ENCODE peak calls at places on chromosomes 16 and 17, in eight cellular contexts. B, Z, E, M, K, C, X and G are unnamed samples.

GRCh38 chr17:29667969-29668368 is 45.3 kb upstream of the CORO6 start:
- DNase-seq in B (no peak), Z (no peak), E (no peak), M (no peak), K (no peak), C (no peak), X (peak; percentile 56), G (no peak)

GRCh38 chr16:89764711-89765201 is 43.4 kb downstream of the ZNF276 start:
- DNase-seq in B (peak; percentile 41), Z (peak; percentile 21), E (no peak), M (no peak), K (peak; percentile 86), C (peak; percentile 85), X (peak; percentile 39), G (peak; percentile 76)

GRCh38 chr17:14494161-14494560 is 193.3 kb downstream of the HS3ST3B1 start:
- DNase-seq in B (no peak), Z (no peak), E (no peak), M (no peak), K (no peak), C (no peak), X (no peak), G (no peak)

GRCh38 chr16:4263504-4264436 is 9.1 kb downstream of the TFAP4 start:
- DNase-seq in B (peak; percentile 86), Z (peak; percentile 80), E (peak; percentile 86), M (peak; percentile 12), K (peak; percentile 47), C (peak; percentile 66), X (peak; percentile 86), G (peak; percentile 59)

GRCh38 chr16:17858061-17858460 is 387.3 kb upstream of the XYLT1 start:
- DNase-seq in B (no peak), Z (no peak), E (no peak), M (no peak), K (no peak), C (no peak), X (no peak), G (no peak)

GRCh38 chr17:56142325-56142724 is 10.9 kb upstream of the ANKFN1 start:
- DNase-seq in B (no peak), Z (no peak), E (peak; percentile 95), M (no peak), K (no peak), C (no peak), X (no peak), G (no peak)

GRCh38 chr16:11583171-11583570 is 3.5 kb downstream of the LITAF start:
- DNase-seq in B (no peak), Z (no peak), E (peak; percentile 72), M (no peak), K (no peak), C (no peak), X (no peak), G (peak; percentile 7)

GRCh38 chr16:57826040-57826434 is 23.7 kb upstream of the KIFC3 start:
- DNase-seq in B (no peak), Z (no peak), E (no peak), M (no peak), K (no peak), C (no peak), X (no peak), G (no peak)

GRCh38 chr17:2008332-2009126 is 16.6 kb downstream of the RTN4RL1 start:
- DNase-seq in B (no peak), Z (no peak), E (no peak), M (no peak), K (no peak), C (peak; percentile 62), X (no peak), G (no peak)

GRCh38 chr17:66711936-66712335 is 123.0 kb upstream of the CACNG5 start:
- DNase-seq in B (no peak), Z (peak; percentile 71), E (no peak), M (no peak), K (peak; percentile 69), C (peak; percentile 84), X (no peak), G (no peak)

GRCh38 chr17:10471853-10472252 is 2.5 kb upstream of the MYH4 start:
- DNase-seq in B (no peak), Z (no peak), E (peak; percentile 3), M (no peak), K (no peak), C (no peak), X (no peak), G (no peak)

GRCh38 chr16:8199390-8199789 is 390.9 kb downstream of the TMEM114 start:
- DNase-seq in B (no peak), Z (no peak), E (no peak), M (no peak), K (no peak), C (no peak), X (no peak), G (no peak)

GRCh38 chr17:75561927-75562603 is 25.5 kb upstream of the MYO15B start:
- DNase-seq in B (no peak), Z (no peak), E (no peak), M (no peak), K (peak; percentile 46), C (no peak), X (no peak), G (peak; percentile 81)

GRCh38 chr16:69108069-69108904 is 2.8 kb downstream of the HAS3 start:
- DNase-seq in B (no peak), Z (no peak), E (no peak), M (no peak), K (no peak), C (no peak), X (no peak), G (no peak)

GRCh38 chr17:50149425-50150353 is 788 bp downstream of the PPP1R9B start:
- DNase-seq in B (no peak), Z (no peak), E (peak; percentile 48), M (no peak), K (peak; percentile 77), C (peak; percentile 74), X (peak; percentile 64), G (peak; percentile 73)

GRCh38 chr17:38417210-38417951 is 10.9 kb upstream of the ARHGAP23 start:
- DNase-seq in B (peak; percentile 94), Z (no peak), E (no peak), M (no peak), K (no peak), C (no peak), X (no peak), G (no peak)

GRCh38 chr16:116015-116414 is 22.5 kb downstream of the NPRL3 start:
- DNase-seq in B (no peak), Z (no peak), E (no peak), M (no peak), K (no peak), C (no peak), X (no peak), G (no peak)

GRCh38 chr17:6444573-6445335 is 499 bp downstream of the PIMREG start:
- DNase-seq in B (no peak), Z (no peak), E (no peak), M (no peak), K (no peak), C (no peak), X (no peak), G (no peak)

GRCh38 chr16:68283840-68284595 is 19.7 kb downstream of the SLC7A6 start:
- DNase-seq in B (peak; percentile 78), Z (peak; percentile 63), E (no peak), M (no peak), K (no peak), C (no peak), X (peak; percentile 59), G (no peak)

GRCh38 chr17:72516772-72517399 is 396.1 kb downstream of the SOX9 start:
- DNase-seq in B (peak; percentile 66), Z (peak; percentile 34), E (no peak), M (no peak), K (no peak), C (no peak), X (peak; percentile 41), G (no peak)

GRCh38 chr17:80358131-80358530 is 56.8 kb upstream of the ENDOV start:
- DNase-seq in B (no peak), Z (no peak), E (no peak), M (no peak), K (no peak), C (no peak), X (no peak), G (no peak)

GRCh38 chr17:68293490-68294195 is 2.3 kb downstream of the ARSG start:
- DNase-seq in B (no peak), Z (no peak), E (no peak), M (no peak), K (no peak), C (no peak), X (no peak), G (no peak)

GRCh38 chr16:27472091-27473020 is 70.4 kb downstream of the IL21R start:
- DNase-seq in B (no peak), Z (no peak), E (no peak), M (no peak), K (no peak), C (no peak), X (no peak), G (no peak)
- TF ChIP-seq POLR2A in B (no peak), Z (no peak), E (no peak), M (no peak), K (no peak), C (no peak), X (no peak), G (no peak)

GRCh38 chr16:49276646-49277385 is 4.8 kb downstream of the CBLN1 start:
- DNase-seq in B (no peak), Z (no peak), E (no peak), M (no peak), K (no peak), C (no peak), X (no peak), G (no peak)
- H3K27me3 ChIP-seq in B (no peaks in the 10 kb centered on the region), Z (peaks cover 89% of the 10 kb centered on the region), E (peaks cover 56% of the 10 kb centered on the region), M (peaks cover 23% of the 10 kb centered on the region), K (peaks cover 53% of the 10 kb centered on the region), C (peaks cover 97% of the 10 kb centered on the region), X (peaks cover 83% of the 10 kb centered on the region), G (peaks cover 42% of the 10 kb centered on the region)

DNA sequence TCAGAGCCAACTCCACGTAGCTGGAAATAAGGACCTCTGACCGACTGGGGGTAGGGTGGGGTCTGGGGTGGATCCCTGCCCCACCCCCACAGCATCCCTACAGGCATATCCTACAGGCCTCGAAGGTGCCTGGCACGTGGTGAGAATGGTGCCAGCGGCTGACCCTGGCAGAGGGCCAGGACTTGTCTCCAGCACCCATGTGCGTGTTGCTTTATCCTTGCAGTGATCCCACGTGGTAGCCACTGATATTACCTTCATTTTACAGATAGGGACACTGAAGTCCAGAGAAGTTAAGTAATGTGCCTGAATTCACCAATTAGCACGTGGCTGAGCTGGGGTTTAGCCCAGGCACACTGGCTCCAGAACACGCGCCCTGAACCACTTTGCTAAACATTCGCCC is 8.3 kb downstream of the ITGAD start:
- DNase-seq in B (no peak), Z (no peak), E (no peak), M (no peak), K (no peak), C (no peak), X (no peak), G (no peak)
- H3K27ac ChIP-seq in B (no peak overlapping the region), Z (no peak overlapping the region), E (no peak overlapping the region), M (no peak overlapping the region), K (no peak overlapping the region), C (no peak overlapping the region), X (no peak overlapping the region), G (no peak overlapping the region)

GRCh38 chr16:67226804-67227566 is at the start of gene TMEM208:
- DNase-seq in B (peak; percentile 99), Z (peak; percentile 95), E (peak; percentile 98), M (peak; percentile 95), K (peak; percentile 98), C (peak; percentile 98), X (peak; percentile 99), G (peak; percentile 98)
- TF ChIP-seq POLR2A in B (peak; percentile 4), Z (peak; percentile 89), E (peak; percentile 82), M (peak; percentile 66), K (no peak), C (peak; percentile 74), X (peak; percentile 70), G (peak; percentile 57)